ENCODE peak calls at places on chromosomes 7 and 10, in ten cellular contexts. N is gastrocnemius medialis, L is esophagus squamous epithelium, W is choroid plexus epithelial cell, D is nucleus accumbens, O is DMS153, A is GM04504, F is islet precursor cell, Y is prostate gland, P is T-cell. T is an unnamed sample.
A peak's percentile ranks its signal among the peaks of the same experiment; 100 is the strongest.

GRCh38 chr10:112904000-112904399 is 46.0 kb upstream of the TCF7L2 start:
- DNase-seq in N (no peak), D (no peak), O (no peak), P (no peak), W (peak; percentile 66), F (no peak), L (no peak), Y (no peak), A (peak; percentile 10), T (no peak)

GRCh38 chr10:98676895-98677294 is 230.2 kb upstream of the HPS1 start:
- DNase-seq in D (no peak), N (no peak), F (no peak), A (no peak), L (no peak), P (no peak), O (no peak), W (no peak), Y (no peak), T (no peak)

GRCh38 chr10:2477154-2477553 is 590.2 kb upstream of the PFKP start:
- DNase-seq in W (no peak), D (no peak), P (no peak), Y (no peak), N (no peak), F (peak; percentile 60), A (no peak), L (no peak), O (peak; percentile 60), T (peak; percentile 90)

GRCh38 chr7:69775231-69775771 is 177.0 kb downstream of the AUTS2 start:
- DNase-seq in O (peak; percentile 62), L (no peak), A (no peak), Y (no peak), F (peak; percentile 85), P (no peak), D (no peak), W (peak; percentile 20), N (no peak), T (no peak)

GRCh38 chr10:78214931-78215330 is 181.3 kb downstream of the RPS24 start:
- DNase-seq in N (peak; percentile 37), D (no peak), W (no peak), A (no peak), O (no peak), P (no peak), Y (no peak), L (no peak), F (no peak), T (no peak)

GRCh38 chr7:16982640-16983103 is 100.9 kb upstream of the AGR3 start:
- DNase-seq in P (no peak), N (no peak), D (no peak), L (no peak), A (no peak), W (peak; percentile 81), O (peak; percentile 27), F (no peak), Y (no peak), T (no peak)

GRCh38 chr7:2159176-2159520 is 73.6 kb downstream of the MAD1L1 start:
- DNase-seq in D (no peak), Y (no peak), A (no peak), W (no peak), O (no peak), N (no peak), P (no peak), F (no peak), L (no peak), T (peak; percentile 77)

GRCh38 chr7:37590824-37591223 is 92.7 kb upstream of the GPR141 start:
- DNase-seq in O (no peak), L (no peak), F (no peak), Y (no peak), A (no peak), W (no peak), N (no peak), D (no peak), P (no peak), T (no peak)

GRCh38 chr10:74006269-74006668 is 8.4 kb downstream of the VCL start:
- DNase-seq in N (no peak), O (no peak), D (no peak), A (no peak), F (no peak), P (no peak), Y (no peak), W (no peak), L (no peak), T (no peak)

GRCh38 chr7:130084037-130084875 is 13.9 kb downstream of the KLHDC10 start:
- DNase-seq in D (no peak), O (no peak), F (no peak), W (peak; percentile 43), A (no peak), N (no peak), P (no peak), Y (no peak), L (no peak), T (no peak)

GRCh38 chr7:351681-352480 is 61.9 kb downstream of the FOXL3 start:
- DNase-seq in N (no peak), P (peak; percentile 54), Y (no peak), A (no peak), O (no peak), F (no peak), L (no peak), W (no peak), D (no peak), T (no peak)

GRCh38 chr7:110604885-110605284 is 486.0 kb upstream of the LRRN3 start:
- DNase-seq in Y (no peak), W (no peak), P (no peak), A (no peak), N (no peak), O (no peak), D (no peak), L (no peak), F (no peak), T (no peak)

GRCh38 chr7:20444041-20444440 is 113.3 kb downstream of the ITGB8 start:
- DNase-seq in A (no peak), W (peak; percentile 12), L (no peak), O (no peak), N (no peak), P (no peak), F (no peak), D (no peak), Y (no peak), T (no peak)

GRCh38 chr7:23018747-23019146 is 4.8 kb upstream of the HYCC1 start:
- DNase-seq in Y (no peak), N (no peak), A (no peak), P (no peak), L (no peak), D (no peak), W (no peak), F (no peak), O (no peak), T (no peak)

GRCh38 chr7:31133497-31133896 is 81.4 kb downstream of the ADCYAP1R1 start:
- DNase-seq in F (no peak), O (no peak), N (no peak), L (no peak), W (no peak), Y (no peak), P (no peak), A (no peak), D (no peak), T (no peak)

GRCh38 chr10:3136336-3136735 is 36.2 kb downstream of the PITRM1 start:
- DNase-seq in O (no peak), W (no peak), P (no peak), F (no peak), A (no peak), N (no peak), L (no peak), D (no peak), Y (no peak), T (no peak)

GRCh38 chr10:73263948-73264347 is 11.5 kb upstream of the MRPS16 start:
- DNase-seq in A (no peak), F (no peak), D (no peak), O (no peak), P (no peak), Y (no peak), L (no peak), W (peak; percentile 58), N (no peak), T (no peak)

GRCh38 chr10:5692476-5693358 is 8.1 kb downstream of the TASOR2 start:
- DNase-seq in P (peak; percentile 65), O (no peak), F (peak; percentile 86), N (no peak), W (peak; percentile 74), Y (peak; percentile 22), D (peak; percentile 5), A (no peak), L (no peak), T (peak; percentile 88)

GRCh38 chr7:91005024-91005423 is 259.2 kb upstream of the FZD1 start:
- DNase-seq in A (no peak), Y (no peak), O (no peak), W (no peak), L (no peak), N (no peak), D (no peak), P (no peak), F (peak; percentile 50), T (no peak)

GRCh38 chr7:133727476-133728214 is 399.5 kb upstream of the LRGUK start:
- DNase-seq in D (no peak), F (no peak), N (no peak), P (no peak), W (no peak), O (no peak), L (no peak), Y (no peak), A (no peak), T (no peak)

GRCh38 chr10:32174349-32174893 is 118.2 kb upstream of the KIF5B start:
- DNase-seq in L (no peak), O (no peak), N (no peak), F (peak; percentile 22), A (no peak), Y (no peak), W (no peak), P (no peak), D (no peak), T (no peak)